ENCODE peak calls at places on chromosomes 5 and 9, in four cellular contexts. One of them, this sample, is unnamed. For H3K9me3 and H3K36me3, the result is how much of the 10 kb centered on the place peaks cover.

GRCh38 chr9:82183181-82183860 is 194.7 kb downstream of the SPATA31D1 start:
- DNase-seq in uterus: no peak
- DNase-seq in mammary epithelial cell: no peak
- DNase-seq in body of pancreas: no peak
- DNase-seq in this sample: no peak

GRCh38 chr5:15946026-15946425 is 233.6 kb downstream of the MARCHF11 start:
- DNase-seq in uterus: no peak
- DNase-seq in mammary epithelial cell: no peak
- DNase-seq in body of pancreas: no peak
- DNase-seq in this sample: no peak

GRCh38 chr5:89968870-89969472 is 440.6 kb downstream of the CETN3 start:
- DNase-seq in uterus: peak
- DNase-seq in mammary epithelial cell: no peak
- DNase-seq in body of pancreas: peak
- DNase-seq in this sample: no peak

GRCh38 chr9:111928342-111928720 is 31.7 kb downstream of the UGCG start:
- DNase-seq in uterus: no peak
- DNase-seq in mammary epithelial cell: no peak
- DNase-seq in body of pancreas: no peak
- DNase-seq in this sample: no peak

GRCh38 chr9:127780126-127780885 is 1.8 kb upstream of the SH2D3C start:
- DNase-seq in uterus: no peak
- DNase-seq in mammary epithelial cell: no peak
- DNase-seq in body of pancreas: no peak
- DNase-seq in this sample: peak

GRCh38 chr9:75891277-75892167 is 1.0 kb downstream of the PCSK5 start:
- DNase-seq in uterus: peak
- DNase-seq in mammary epithelial cell: peak
- DNase-seq in body of pancreas: peak
- DNase-seq in this sample: peak

GRCh38 chr5:21709766-21710165 is 1143.4 kb downstream of the CDH12 start:
- DNase-seq in uterus: no peak
- DNase-seq in mammary epithelial cell: no peak
- DNase-seq in body of pancreas: no peak
- DNase-seq in this sample: no peak

GRCh38 chr9:91407580-91408275 is 15.9 kb downstream of the NFIL3 start:
- DNase-seq in uterus: no peak
- DNase-seq in mammary epithelial cell: no peak
- DNase-seq in body of pancreas: no peak
- DNase-seq in this sample: no peak

GRCh38 chr5:172383231-172383802 is 71.0 kb downstream of the SH3PXD2B start:
- DNase-seq in uterus: no peak
- DNase-seq in mammary epithelial cell: peak
- DNase-seq in body of pancreas: peak
- DNase-seq in this sample: no peak

GRCh38 chr9:128027166-128027539 is 40.0 kb downstream of the NAIF1 start:
- DNase-seq in uterus: no peak
- DNase-seq in mammary epithelial cell: no peak
- DNase-seq in body of pancreas: no peak
- DNase-seq in this sample: no peak

GRCh38 chr5:65919773-65920172 is 6.6 kb upstream of the ERBIN start:
- DNase-seq in uterus: no peak
- DNase-seq in mammary epithelial cell: no peak
- DNase-seq in body of pancreas: no peak
- DNase-seq in this sample: no peak

GRCh38 chr5:132662925-132663770 is 5.2 kb downstream of the IL13 start:
- DNase-seq in uterus: no peak
- DNase-seq in mammary epithelial cell: no peak
- DNase-seq in body of pancreas: no peak
- DNase-seq in this sample: peak

GRCh38 chr9:111158375-111158774 is 120.1 kb upstream of the LPAR1 start:
- DNase-seq in uterus: no peak
- DNase-seq in mammary epithelial cell: no peak
- DNase-seq in body of pancreas: no peak
- DNase-seq in this sample: peak

GRCh38 chr9:95003694-95004451 is 277.4 kb downstream of the AOPEP start:
- DNase-seq in uterus: peak
- DNase-seq in mammary epithelial cell: peak
- DNase-seq in body of pancreas: peak
- DNase-seq in this sample: peak

GRCh38 chr9:124818431-124819281 is 34.6 kb upstream of the WDR38 start:
- DNase-seq in uterus: no peak
- DNase-seq in mammary epithelial cell: peak
- DNase-seq in body of pancreas: peak
- DNase-seq in this sample: peak

GRCh38 chr5:31990701-31991110 is 183.4 kb downstream of the GOLPH3 start:
- DNase-seq in uterus: no peak
- DNase-seq in mammary epithelial cell: peak
- DNase-seq in body of pancreas: no peak
- DNase-seq in this sample: no peak

GRCh38 chr5:132896685-132897084 is 23.2 kb downstream of the LEAP2 start:
- DNase-seq in uterus: no peak
- DNase-seq in mammary epithelial cell: no peak
- DNase-seq in body of pancreas: no peak
- DNase-seq in this sample: no peak

GRCh38 chr5:14767942-14768837 is 103.4 kb downstream of the ANKH start:
- DNase-seq in uterus: no peak
- DNase-seq in mammary epithelial cell: no peak
- DNase-seq in body of pancreas: no peak
- DNase-seq in this sample: no peak

GRCh38 chr5:54909911-54910870 is 75.2 kb downstream of the ESM1 start:
- DNase-seq in uterus: no peak
- DNase-seq in mammary epithelial cell: no peak
- DNase-seq in body of pancreas: no peak
- DNase-seq in this sample: no peak

GRCh38 chr5:166716856-166717492 is 1574.5 kb upstream of the WWC1 start:
- DNase-seq in uterus: no peak
- DNase-seq in mammary epithelial cell: no peak
- DNase-seq in body of pancreas: no peak
- DNase-seq in this sample: no peak

GRCh38 chr5:2591777-2592453 is 159.6 kb downstream of the IRX2 start:
- DNase-seq in uterus: no peak
- DNase-seq in mammary epithelial cell: no peak
- DNase-seq in body of pancreas: no peak
- DNase-seq in this sample: no peak
- H3K9me3 ChIP-seq in uterus: under half
- H3K9me3 ChIP-seq in mammary epithelial cell: under half
- H3K9me3 ChIP-seq in body of pancreas: under half
- H3K9me3 ChIP-seq in this sample: under half

GRCh38 chr5:25119654-25120053 is 474.9 kb upstream of the CDH10 start:
- DNase-seq in uterus: no peak
- DNase-seq in mammary epithelial cell: no peak
- DNase-seq in body of pancreas: no peak
- DNase-seq in this sample: no peak
- TF ChIP-seq CTCF in uterus: no peak
- TF ChIP-seq CTCF in mammary epithelial cell: peak
- TF ChIP-seq CTCF in body of pancreas: no peak
- TF ChIP-seq CTCF in this sample: peak

GRCh38 chr9:96817973-96818372 is 36.3 kb downstream of the ZNF782 start:
- DNase-seq in uterus: no peak
- DNase-seq in mammary epithelial cell: no peak
- DNase-seq in body of pancreas: no peak
- DNase-seq in this sample: no peak
- H3K36me3 ChIP-seq in uterus: under half
- H3K36me3 ChIP-seq in mammary epithelial cell: under half
- H3K36me3 ChIP-seq in body of pancreas: under half
- H3K36me3 ChIP-seq in this sample: under half

GRCh38 chr5:86766103-86766502 is 148.4 kb downstream of the COX7C start:
- DNase-seq in uterus: no peak
- DNase-seq in mammary epithelial cell: no peak
- DNase-seq in body of pancreas: no peak
- DNase-seq in this sample: no peak
- H3K9me3 ChIP-seq in uterus: under half
- H3K9me3 ChIP-seq in mammary epithelial cell: under half
- H3K9me3 ChIP-seq in body of pancreas: under half
- H3K9me3 ChIP-seq in this sample: under half

GRCh38 chr5:28766565-28767158 is 1728.3 kb upstream of the CDH9 start:
- DNase-seq in uterus: no peak
- DNase-seq in mammary epithelial cell: peak
- DNase-seq in body of pancreas: no peak
- DNase-seq in this sample: peak
- TF ChIP-seq CTCF in uterus: no peak
- TF ChIP-seq CTCF in mammary epithelial cell: peak
- TF ChIP-seq CTCF in body of pancreas: peak
- TF ChIP-seq CTCF in this sample: peak

DNA sequence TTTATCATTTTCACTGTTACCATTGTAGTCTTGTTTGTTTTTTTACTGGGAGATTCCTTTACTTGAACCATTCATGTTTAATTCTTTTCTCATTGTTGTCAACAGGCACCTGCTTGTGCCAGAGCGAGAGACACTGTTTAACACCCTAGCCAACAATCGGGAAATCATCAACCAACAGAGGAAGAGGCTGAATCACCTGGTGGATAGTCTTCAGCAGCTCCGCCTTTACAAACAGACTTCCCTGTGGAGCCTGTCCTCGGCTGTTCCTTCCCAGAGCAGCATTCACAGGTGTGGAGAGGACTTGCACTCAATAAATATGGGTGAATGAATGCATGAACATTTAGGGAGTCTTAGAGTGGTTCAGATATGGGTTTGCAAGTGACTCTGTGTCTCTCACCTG is 37.5 kb downstream of the NUP214 start:
- DNase-seq in uterus: no peak
- DNase-seq in mammary epithelial cell: no peak
- DNase-seq in body of pancreas: no peak
- DNase-seq in this sample: no peak
- H3K36me3 ChIP-seq in uterus: under half
- H3K36me3 ChIP-seq in mammary epithelial cell: under half
- H3K36me3 ChIP-seq in body of pancreas: under half
- H3K36me3 ChIP-seq in this sample: under half

GRCh38 chr5:158409507-158409906 is 550.6 kb upstream of the CLINT1 start:
- DNase-seq in uterus: no peak
- DNase-seq in mammary epithelial cell: no peak
- DNase-seq in body of pancreas: no peak
- DNase-seq in this sample: no peak
- H3K9me3 ChIP-seq in uterus: under half
- H3K9me3 ChIP-seq in mammary epithelial cell: under half
- H3K9me3 ChIP-seq in body of pancreas: under half
- H3K9me3 ChIP-seq in this sample: under half

GRCh38 chr5:137054792-137055191 is 444.3 kb downstream of the SPOCK1 start:
- DNase-seq in uterus: no peak
- DNase-seq in mammary epithelial cell: no peak
- DNase-seq in body of pancreas: no peak
- DNase-seq in this sample: no peak

GRCh38 chr5:137056676-137057075 is 442.4 kb downstream of the SPOCK1 start:
- DNase-seq in uterus: no peak
- DNase-seq in mammary epithelial cell: no peak
- DNase-seq in body of pancreas: no peak
- DNase-seq in this sample: no peak

GRCh38 chr5:137054335-137054734 is 444.8 kb downstream of the SPOCK1 start:
- DNase-seq in uterus: no peak
- DNase-seq in mammary epithelial cell: no peak
- DNase-seq in body of pancreas: no peak
- DNase-seq in this sample: no peak

GRCh38 chr5:137055271-137055872 is 443.8 kb downstream of the SPOCK1 start:
- DNase-seq in uterus: no peak
- DNase-seq in mammary epithelial cell: no peak
- DNase-seq in body of pancreas: no peak
- DNase-seq in this sample: no peak

DNA sequence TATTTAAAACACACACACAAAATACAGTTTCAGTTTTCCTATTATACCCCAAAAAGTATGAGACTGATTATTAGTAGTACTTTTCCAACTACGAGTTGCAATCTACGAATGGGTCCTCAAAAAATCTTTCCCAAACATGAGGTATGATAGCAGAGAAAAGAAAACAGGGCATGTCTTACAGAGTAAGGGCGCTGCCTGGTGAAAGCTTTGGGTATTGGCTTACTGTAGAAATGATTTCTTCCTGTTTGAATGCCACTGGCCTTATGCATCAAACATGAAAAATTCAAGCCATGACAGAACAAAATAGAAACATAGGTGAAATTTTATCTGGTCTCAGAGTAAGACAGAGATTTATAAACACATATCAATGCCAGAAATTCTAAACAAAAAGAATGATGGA is 448.0 kb downstream of the SPOCK1 start:
- DNase-seq in uterus: no peak
- DNase-seq in mammary epithelial cell: peak
- DNase-seq in body of pancreas: no peak
- DNase-seq in this sample: no peak
- TF ChIP-seq CTCF in uterus: no peak
- TF ChIP-seq CTCF in mammary epithelial cell: peak
- TF ChIP-seq CTCF in body of pancreas: no peak
- TF ChIP-seq CTCF in this sample: no peak

DNA sequence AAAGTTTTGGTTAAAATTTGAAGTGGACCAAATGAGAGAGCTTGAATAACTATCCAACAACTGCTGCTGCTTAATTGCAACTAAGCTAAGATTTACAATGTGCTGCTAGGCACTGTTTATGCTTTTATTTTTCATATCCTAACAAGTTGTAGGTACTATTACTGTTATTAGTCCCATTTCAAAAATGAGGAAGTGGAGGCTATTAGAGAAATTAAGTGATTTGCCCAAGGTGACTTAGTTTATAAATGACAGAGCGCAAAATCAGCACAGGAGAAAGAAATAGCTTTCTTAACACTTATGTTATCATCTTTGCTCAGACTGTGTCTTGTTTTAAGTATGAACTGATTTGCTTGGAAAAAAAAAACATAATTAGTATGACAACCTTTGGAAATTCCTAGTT is 23.1 kb downstream of the WDR36 start:
- DNase-seq in uterus: no peak
- DNase-seq in mammary epithelial cell: no peak
- DNase-seq in body of pancreas: no peak
- DNase-seq in this sample: no peak
- H3K36me3 ChIP-seq in uterus: under half
- H3K36me3 ChIP-seq in mammary epithelial cell: under half
- H3K36me3 ChIP-seq in body of pancreas: under half
- H3K36me3 ChIP-seq in this sample: half or more